ENCODE peak calls at places on chromosomes 11 and 22, in ten cellular contexts. F is trophoblast cell, W is stomach, A is pancreas, E is coronary artery, U is RWPE1, B is heart right ventricle, Q is spleen, M is tibial nerve, N is psoas muscle. K is an unnamed sample.

GRCh38 chr22:48588151-48588880 is 1239.4 kb downstream of the BRD1 start:
- DNase-seq in U (no peak), F (no peak), A (peak; percentile 25), B (no peak), N (no peak), W (no peak), E (no peak), Q (no peak), M (no peak), K (no peak)

GRCh38 chr11:16136792-16137395 is 219.5 kb downstream of the SOX6 start:
- DNase-seq in E (no peak), A (no peak), N (no peak), B (no peak), Q (no peak), W (no peak), U (no peak), M (no peak), F (no peak), K (no peak)

GRCh38 chr22:17368727-17369552 is at the start of gene CECR2:
- DNase-seq in E (no peak), M (no peak), B (peak; percentile 60), F (no peak), W (no peak), U (no peak), A (peak; percentile 71), Q (peak; percentile 73), N (peak; percentile 62), K (no peak)

GRCh38 chr11:102144357-102145342 is 34.4 kb downstream of the YAP1 start:
- DNase-seq in B (no peak), Q (no peak), M (no peak), N (no peak), W (peak; percentile 57), F (no peak), E (no peak), U (no peak), A (no peak), K (no peak)

GRCh38 chr11:34149786-34150185 is 44.4 kb downstream of the NAT10 start:
- DNase-seq in Q (no peak), W (no peak), B (no peak), N (no peak), A (no peak), E (no peak), F (no peak), M (no peak), U (no peak), K (no peak)

GRCh38 chr22:36405671-36406070 is 17.9 kb upstream of the MYH9 start:
- DNase-seq in E (no peak), A (no peak), N (peak; percentile 32), W (peak; percentile 36), F (no peak), U (no peak), Q (peak; percentile 92), M (no peak), B (no peak), K (no peak)

GRCh38 chr11:132943737-132944556 is 588.4 kb downstream of the OPCML start:
- DNase-seq in E (no peak), N (no peak), A (peak; percentile 58), W (no peak), M (no peak), Q (peak; percentile 77), F (no peak), B (no peak), U (no peak), K (no peak)

GRCh38 chr22:43168416-43169309 is 17.3 kb downstream of the TSPO start:
- DNase-seq in A (peak; percentile 58), U (no peak), M (no peak), N (no peak), F (peak; percentile 42), E (no peak), Q (no peak), B (no peak), W (no peak), K (no peak)

GRCh38 chr22:39309881-39310714 is 9.3 kb downstream of the RPL3 start:
- DNase-seq in Q (no peak), U (peak; percentile 59), N (no peak), F (peak; percentile 91), A (no peak), M (no peak), E (no peak), W (no peak), B (no peak), K (no peak)

GRCh38 chr22:45067731-45068130 is 57.9 kb upstream of the PHF21B start:
- DNase-seq in Q (no peak), F (no peak), E (no peak), W (no peak), M (no peak), A (no peak), N (no peak), B (no peak), U (no peak), K (no peak)
- H3K27ac ChIP-seq in Q (no peak overlapping the region), F (no peak overlapping the region), E (no peak overlapping the region), W (no peak overlapping the region), M (no peak overlapping the region), A (no peak overlapping the region), N (no peak overlapping the region), B (no peak overlapping the region), U (no peak overlapping the region), K (no peak overlapping the region)

DNA sequence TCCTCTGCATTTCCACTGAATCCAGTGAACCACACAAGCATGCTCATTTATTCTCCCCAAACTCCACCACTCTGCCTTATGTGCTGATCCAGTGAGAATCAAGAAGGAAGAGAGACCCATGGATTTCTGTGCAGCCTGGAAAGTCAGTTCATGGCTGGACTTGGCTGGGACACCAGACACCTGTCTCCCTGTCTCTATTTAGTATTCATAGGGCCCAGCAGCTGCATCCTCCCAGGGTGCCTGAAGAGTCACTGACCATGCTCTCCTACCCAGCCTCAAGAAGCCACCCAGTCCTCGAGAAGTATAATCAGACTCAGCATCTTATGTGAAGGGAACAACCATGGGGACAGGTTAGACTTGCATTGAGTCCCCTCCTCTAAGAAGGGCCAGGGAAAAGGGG is 83.2 kb downstream of the ZNF280B start:
- DNase-seq in E (no peak), F (no peak), W (no peak), N (no peak), B (no peak), U (no peak), A (no peak), Q (no peak), M (no peak), K (no peak)
- H3K27ac ChIP-seq in E (no peak overlapping the region), F (no peak overlapping the region), W (no peak overlapping the region), N (no peak overlapping the region), B (no peak overlapping the region), U (no peak overlapping the region), A (no peak overlapping the region), Q (no peak overlapping the region), M (no peak overlapping the region), K (no peak overlapping the region)

GRCh38 chr22:46112405-46112804 is 37.9 kb upstream of the PPARA start:
- DNase-seq in N (no peak), U (no peak), Q (no peak), E (no peak), F (no peak), M (no peak), A (no peak), B (no peak), W (no peak), K (no peak)
- H3K27ac ChIP-seq in N (peak overlapping the region; percentile 76), U (peak overlapping the region; percentile 99), Q (peak overlapping the region; percentile 65), E (peak overlapping the region; percentile 55), F (no peak overlapping the region), M (peak overlapping the region; percentile 56), A (no peak overlapping the region), B (peak overlapping the region; percentile 73), W (peak overlapping the region; percentile 86), K (peak overlapping the region; percentile 50)

DNA sequence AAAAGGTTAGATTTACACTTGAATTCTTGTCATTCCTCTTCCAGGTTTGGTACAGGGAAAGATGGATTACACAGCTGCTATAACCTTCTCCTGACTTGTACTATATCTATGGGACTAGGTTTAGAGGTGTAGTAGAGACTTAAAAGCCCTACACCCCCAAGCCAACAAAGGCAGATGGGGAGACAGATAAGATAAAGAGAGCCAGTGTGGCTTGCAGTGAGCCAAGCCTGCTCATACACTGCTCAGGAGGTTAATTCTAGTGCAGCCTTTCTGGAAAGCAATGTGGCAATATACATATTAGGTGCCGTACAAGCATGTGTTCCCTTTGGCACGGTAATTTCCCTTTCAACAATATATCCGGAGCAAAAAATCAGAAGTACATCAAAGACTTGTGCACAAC is 10.8 kb downstream of the SIK3 start:
- DNase-seq in U (no peak), F (no peak), N (no peak), A (no peak), M (no peak), W (no peak), E (no peak), Q (no peak), B (no peak), K (no peak)
- H3K27ac ChIP-seq in U (no peak overlapping the region), F (peak overlapping the region; percentile 10), N (no peak overlapping the region), A (no peak overlapping the region), M (no peak overlapping the region), W (no peak overlapping the region), E (no peak overlapping the region), Q (no peak overlapping the region), B (no peak overlapping the region), K (no peak overlapping the region)